ENCODE peak calls at places on chromosome 3, in six cellular contexts. M is CD8-positive, alpha-beta T cell; R is BJ; P is gastrocnemius medialis; B is PC-3; D is fibroblast of lung. U is an unnamed sample.

GRCh38 chr3:48433472-48434118 is 3.7 kb upstream of the PLXNB1 start:
- DNase-seq in M (no peak), R (no peak), P (peak; percentile 18), B (peak; percentile 26), D (peak; percentile 57), U (no peak)

GRCh38 chr3:157274644-157275137 is 114.7 kb upstream of the CCNL1 start:
- DNase-seq in M (no peak), R (no peak), P (no peak), B (peak; percentile 83), D (no peak), U (no peak)

GRCh38 chr3:157512534-157512933 is 9.3 kb upstream of the VEPH1 start:
- DNase-seq in M (no peak), R (no peak), P (no peak), B (no peak), D (no peak), U (no peak)

GRCh38 chr3:19901918-19902317 is 32.1 kb downstream of the EFHB start:
- DNase-seq in M (no peak), R (no peak), P (no peak), B (no peak), D (no peak), U (no peak)

GRCh38 chr3:23484386-23484785 is 281.3 kb downstream of the UBE2E2 start:
- DNase-seq in M (no peak), R (no peak), P (no peak), B (no peak), D (no peak), U (no peak)

GRCh38 chr3:151795276-151795675 is 18.6 kb upstream of the AADAC start:
- DNase-seq in M (no peak), R (peak; percentile 41), P (no peak), B (peak; percentile 97), D (peak; percentile 67), U (peak; percentile 50)

GRCh38 chr3:58035512-58035867 is 27.3 kb downstream of the FLNB start:
- DNase-seq in M (no peak), R (no peak), P (no peak), B (no peak), D (no peak), U (no peak)

GRCh38 chr3:34174740-34175139 is 376.3 kb downstream of the PDCD6IP start:
- DNase-seq in M (no peak), R (no peak), P (no peak), B (no peak), D (no peak), U (no peak)

GRCh38 chr3:192082733-192083660 is 622.0 kb downstream of the PYDC2 start:
- DNase-seq in M (no peak), R (no peak), P (no peak), B (peak; percentile 19), D (no peak), U (no peak)

GRCh38 chr3:149152420-149152819 is 23.0 kb downstream of the HPS3 start:
- DNase-seq in M (no peak), R (no peak), P (no peak), B (no peak), D (peak; percentile 19), U (no peak)

GRCh38 chr3:150235799-150236198 is 172.3 kb upstream of the TSC22D2 start:
- DNase-seq in M (no peak), R (peak; percentile 79), P (no peak), B (peak; percentile 17), D (peak; percentile 87), U (peak; percentile 88)

GRCh38 chr3:189123595-189124387 is 48.0 kb upstream of the TPRG1 start:
- DNase-seq in M (no peak), R (no peak), P (peak; percentile 26), B (no peak), D (no peak), U (no peak)

GRCh38 chr3:66800941-66801545 is 197.1 kb upstream of the KBTBD8 start:
- DNase-seq in M (no peak), R (no peak), P (no peak), B (peak; percentile 55), D (peak; percentile 21), U (no peak)

GRCh38 chr3:72961766-72962165 is 34.8 kb upstream of the PPP4R2 start:
- DNase-seq in M (no peak), R (no peak), P (no peak), B (no peak), D (no peak), U (no peak)

GRCh38 chr3:1616715-1617114 is 482.0 kb upstream of the CNTN4 start:
- DNase-seq in M (no peak), R (no peak), P (no peak), B (no peak), D (no peak), U (no peak)

GRCh38 chr3:192433704-192434103 is 293.6 kb downstream of the FGF12 start:
- DNase-seq in M (no peak), R (no peak), P (no peak), B (no peak), D (no peak), U (no peak)

GRCh38 chr3:107850681-107851080 is 240.2 kb downstream of the CD47 start:
- DNase-seq in M (no peak), R (no peak), P (no peak), B (no peak), D (no peak), U (no peak)

GRCh38 chr3:107861422-107861821 is 229.4 kb downstream of the CD47 start:
- DNase-seq in M (no peak), R (no peak), P (no peak), B (no peak), D (no peak), U (no peak)

GRCh38 chr3:107857854-107858253 is 233.0 kb downstream of the CD47 start:
- DNase-seq in M (no peak), R (no peak), P (no peak), B (no peak), D (no peak), U (no peak)

DNA sequence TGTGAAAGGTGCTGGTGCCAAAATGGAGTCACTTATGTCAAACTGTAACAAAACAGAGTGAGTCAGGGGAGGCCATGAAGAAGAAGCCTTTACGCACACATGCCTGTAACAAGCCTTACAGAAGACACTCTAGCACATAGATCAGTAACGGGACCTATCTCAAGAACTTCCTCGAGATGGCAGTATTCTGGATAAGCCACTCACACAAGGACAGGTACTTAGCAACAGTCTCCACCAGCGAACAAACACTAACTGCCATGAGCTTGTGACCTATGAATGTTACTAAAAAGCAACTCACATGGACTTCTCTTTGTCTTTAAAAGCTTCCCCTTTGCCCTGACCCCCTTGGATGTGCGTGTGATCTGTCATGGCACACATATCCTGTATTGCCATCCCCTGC is 235.1 kb downstream of the CD47 start:
- DNase-seq in M (no peak), R (no peak), P (no peak), B (peak; percentile 64), D (peak; percentile 10), U (no peak)
- TF ChIP-seq CTCF in M (no peak), R (peak; percentile 16), P (no peak), B (peak; percentile 69), D (peak; percentile 12), U (no peak)

DNA sequence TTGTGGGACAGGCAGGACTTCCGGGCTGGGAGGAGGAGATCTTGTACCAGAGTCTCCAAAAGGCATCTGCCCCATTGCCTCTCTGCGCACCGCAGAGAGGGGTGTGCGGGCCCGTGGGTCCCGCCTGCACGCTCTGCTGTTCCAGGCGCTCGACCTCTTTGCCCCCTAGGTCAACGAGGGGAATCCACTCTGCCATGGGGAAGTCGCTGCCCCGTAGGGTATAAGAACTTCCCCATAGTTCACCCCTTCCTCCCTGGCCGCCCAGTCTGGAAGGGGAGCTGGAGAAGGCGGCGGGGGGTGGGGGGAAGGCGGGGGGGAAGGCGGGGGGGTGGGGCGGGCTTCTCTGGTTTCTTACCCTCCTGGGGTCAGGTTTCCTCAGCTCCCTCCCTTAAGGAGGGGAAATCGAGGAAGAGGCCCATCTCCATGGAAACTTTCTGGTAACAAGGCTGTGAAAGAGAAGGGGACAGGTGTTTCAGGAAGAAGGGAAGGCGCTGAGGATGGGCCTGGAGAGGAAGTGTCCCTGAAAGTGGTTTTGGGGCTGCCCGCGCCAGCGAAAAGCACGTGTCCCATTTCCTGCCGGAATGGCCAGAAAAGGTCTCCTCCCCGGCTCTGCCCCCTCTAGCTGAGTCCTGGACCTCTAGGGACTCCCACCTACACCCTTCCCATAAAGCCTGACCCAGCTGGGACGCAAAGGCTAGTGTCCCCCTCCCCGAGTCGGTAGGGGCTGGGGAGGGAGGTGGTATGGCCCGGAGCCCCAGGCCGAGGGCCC is 27.5 kb downstream of the NR1I2 start:
- DNase-seq in M (no peak), R (no peak), P (no peak), B (no peak), D (no peak), U (no peak)
- H3K4me3 ChIP-seq in M (peak overlapping the region; percentile 75), R (peak overlapping the region; percentile 43), P (peak overlapping the region; percentile 49), B (no peak overlapping the region), D (peak overlapping the region; percentile 34), U (peak overlapping the region; percentile 44)

DNA sequence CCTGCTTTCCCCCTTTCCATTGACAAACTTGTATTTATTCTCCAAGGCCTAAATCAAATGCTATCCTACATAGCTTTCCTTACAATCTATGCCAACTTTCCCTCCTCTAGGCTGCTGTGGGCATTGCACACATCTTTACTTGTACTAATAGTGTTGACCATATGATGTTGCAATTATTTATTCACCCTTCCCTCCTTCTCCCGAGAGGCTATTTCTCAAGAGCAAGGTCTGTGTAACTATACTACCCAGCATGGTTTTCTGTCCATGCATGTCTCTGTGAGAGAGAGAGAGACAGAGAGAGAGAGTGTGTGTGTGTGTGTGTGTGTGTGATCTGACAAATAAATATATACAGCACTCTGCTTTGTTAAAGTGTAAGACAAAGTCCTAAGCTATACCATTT is 63.8 kb downstream of the GTPBP8 start:
- DNase-seq in M (no peak), R (no peak), P (no peak), B (no peak), D (peak; percentile 86), U (peak; percentile 63)
- TF ChIP-seq CTCF in M (no peak), R (peak; percentile 34), P (no peak), B (no peak), D (peak; percentile 45), U (no peak)

GRCh38 chr3:62159056-62159455 is 214.3 kb downstream of the FEZF2 start:
- DNase-seq in M (no peak), R (no peak), P (no peak), B (no peak), D (no peak), U (no peak)
- H3K4me3 ChIP-seq in M (no peak overlapping the region), R (no peak overlapping the region), P (peak overlapping the region; percentile 10), B (no peak overlapping the region), D (no peak overlapping the region), U (no peak overlapping the region)

U was measured in AG04449.